ENCODE peak calls at places on chromosome 15, in eight cellular contexts. One of them, this sample, is unnamed.

GRCh38 chr15:92970656-92971055 is 70.5 kb downstream of the CHD2 start:
- DNase-seq in HCT116: no peak
- DNase-seq in endothelial cell of umbilical vein: no peak
- DNase-seq in H1: no peak
- DNase-seq in A549: no peak
- DNase-seq in GM12878: no peak
- DNase-seq in K562: no peak
- DNase-seq in HepG2: no peak
- DNase-seq in this sample: no peak

GRCh38 chr15:78216276-78217229 is 17.8 kb downstream of the ACSBG1 start:
- DNase-seq in GM12878: no peak
- DNase-seq in A549: peak
- DNase-seq in H1: no peak
- DNase-seq in endothelial cell of umbilical vein: no peak
- DNase-seq in HCT116: no peak
- DNase-seq in K562: no peak
- DNase-seq in HepG2: no peak
- DNase-seq in this sample: no peak

GRCh38 chr15:62250978-62251377 is 85.9 kb upstream of the C2CD4B start:
- DNase-seq in A549: no peak
- DNase-seq in K562: no peak
- DNase-seq in HepG2: no peak
- DNase-seq in HCT116: no peak
- DNase-seq in H1: no peak
- DNase-seq in GM12878: no peak
- DNase-seq in endothelial cell of umbilical vein: no peak
- DNase-seq in this sample: no peak

GRCh38 chr15:42692536-42692935 is 44.4 kb downstream of the CDAN1 start:
- DNase-seq in HepG2: no peak
- DNase-seq in H1: no peak
- DNase-seq in HCT116: no peak
- DNase-seq in K562: no peak
- DNase-seq in endothelial cell of umbilical vein: no peak
- DNase-seq in A549: no peak
- DNase-seq in GM12878: no peak
- DNase-seq in this sample: no peak

GRCh38 chr15:35665855-35666536 is 120.0 kb upstream of the DPH6 start:
- DNase-seq in endothelial cell of umbilical vein: peak
- DNase-seq in A549: no peak
- DNase-seq in K562: no peak
- DNase-seq in H1: no peak
- DNase-seq in HepG2: no peak
- DNase-seq in GM12878: no peak
- DNase-seq in HCT116: no peak
- DNase-seq in this sample: no peak

GRCh38 chr15:88396382-88396781 is 70.8 kb downstream of the MRPL46 start:
- DNase-seq in H1: no peak
- DNase-seq in GM12878: no peak
- DNase-seq in HepG2: no peak
- DNase-seq in HCT116: no peak
- DNase-seq in K562: no peak
- DNase-seq in A549: no peak
- DNase-seq in endothelial cell of umbilical vein: no peak
- DNase-seq in this sample: peak

GRCh38 chr15:90994059-90994416 is 297 bp downstream of the PRC1 start:
- DNase-seq in HCT116: no peak
- DNase-seq in H1: no peak
- DNase-seq in A549: no peak
- DNase-seq in endothelial cell of umbilical vein: no peak
- DNase-seq in HepG2: no peak
- DNase-seq in GM12878: no peak
- DNase-seq in K562: peak
- DNase-seq in this sample: no peak

GRCh38 chr15:51046799-51047449 is 47.8 kb downstream of the TNFAIP8L3 start:
- DNase-seq in HCT116: no peak
- DNase-seq in endothelial cell of umbilical vein: peak
- DNase-seq in K562: no peak
- DNase-seq in H1: no peak
- DNase-seq in GM12878: no peak
- DNase-seq in HepG2: peak
- DNase-seq in A549: no peak
- DNase-seq in this sample: no peak

GRCh38 chr15:88788816-88789215 is 14.4 kb upstream of the ACAN start:
- DNase-seq in A549: no peak
- DNase-seq in K562: no peak
- DNase-seq in H1: peak
- DNase-seq in GM12878: no peak
- DNase-seq in HepG2: no peak
- DNase-seq in endothelial cell of umbilical vein: no peak
- DNase-seq in HCT116: no peak
- DNase-seq in this sample: no peak

GRCh38 chr15:41933771-41934170 is 38.6 kb downstream of the EHD4 start:
- DNase-seq in HepG2: no peak
- DNase-seq in H1: no peak
- DNase-seq in K562: no peak
- DNase-seq in GM12878: no peak
- DNase-seq in endothelial cell of umbilical vein: peak
- DNase-seq in A549: no peak
- DNase-seq in HCT116: peak
- DNase-seq in this sample: no peak

GRCh38 chr15:68997050-68997449 is 17.4 kb upstream of the NOX5 start:
- DNase-seq in K562: no peak
- DNase-seq in endothelial cell of umbilical vein: no peak
- DNase-seq in A549: no peak
- DNase-seq in HCT116: no peak
- DNase-seq in H1: no peak
- DNase-seq in HepG2: no peak
- DNase-seq in GM12878: no peak
- DNase-seq in this sample: no peak

GRCh38 chr15:74203914-74204431 is 1.4 kb upstream of the STRA6 start:
- DNase-seq in endothelial cell of umbilical vein: no peak
- DNase-seq in H1: no peak
- DNase-seq in GM12878: no peak
- DNase-seq in HepG2: no peak
- DNase-seq in K562: no peak
- DNase-seq in HCT116: no peak
- DNase-seq in A549: no peak
- DNase-seq in this sample: no peak

GRCh38 chr15:101104186-101104585 is 147.7 kb downstream of the CHSY1 start:
- DNase-seq in GM12878: no peak
- DNase-seq in HepG2: no peak
- DNase-seq in K562: no peak
- DNase-seq in HCT116: no peak
- DNase-seq in A549: no peak
- DNase-seq in H1: no peak
- DNase-seq in endothelial cell of umbilical vein: no peak
- DNase-seq in this sample: no peak

GRCh38 chr15:67955256-67955655 is 98.9 kb upstream of the PIAS1 start:
- DNase-seq in HCT116: no peak
- DNase-seq in endothelial cell of umbilical vein: no peak
- DNase-seq in H1: no peak
- DNase-seq in GM12878: no peak
- DNase-seq in HepG2: no peak
- DNase-seq in K562: no peak
- DNase-seq in A549: no peak
- DNase-seq in this sample: peak

GRCh38 chr15:65377105-65377975 is 462 bp downstream of the IGDCC3 start:
- DNase-seq in endothelial cell of umbilical vein: peak
- DNase-seq in HepG2: no peak
- DNase-seq in A549: peak
- DNase-seq in H1: peak
- DNase-seq in K562: no peak
- DNase-seq in GM12878: no peak
- DNase-seq in HCT116: no peak
- DNase-seq in this sample: peak

DNA sequence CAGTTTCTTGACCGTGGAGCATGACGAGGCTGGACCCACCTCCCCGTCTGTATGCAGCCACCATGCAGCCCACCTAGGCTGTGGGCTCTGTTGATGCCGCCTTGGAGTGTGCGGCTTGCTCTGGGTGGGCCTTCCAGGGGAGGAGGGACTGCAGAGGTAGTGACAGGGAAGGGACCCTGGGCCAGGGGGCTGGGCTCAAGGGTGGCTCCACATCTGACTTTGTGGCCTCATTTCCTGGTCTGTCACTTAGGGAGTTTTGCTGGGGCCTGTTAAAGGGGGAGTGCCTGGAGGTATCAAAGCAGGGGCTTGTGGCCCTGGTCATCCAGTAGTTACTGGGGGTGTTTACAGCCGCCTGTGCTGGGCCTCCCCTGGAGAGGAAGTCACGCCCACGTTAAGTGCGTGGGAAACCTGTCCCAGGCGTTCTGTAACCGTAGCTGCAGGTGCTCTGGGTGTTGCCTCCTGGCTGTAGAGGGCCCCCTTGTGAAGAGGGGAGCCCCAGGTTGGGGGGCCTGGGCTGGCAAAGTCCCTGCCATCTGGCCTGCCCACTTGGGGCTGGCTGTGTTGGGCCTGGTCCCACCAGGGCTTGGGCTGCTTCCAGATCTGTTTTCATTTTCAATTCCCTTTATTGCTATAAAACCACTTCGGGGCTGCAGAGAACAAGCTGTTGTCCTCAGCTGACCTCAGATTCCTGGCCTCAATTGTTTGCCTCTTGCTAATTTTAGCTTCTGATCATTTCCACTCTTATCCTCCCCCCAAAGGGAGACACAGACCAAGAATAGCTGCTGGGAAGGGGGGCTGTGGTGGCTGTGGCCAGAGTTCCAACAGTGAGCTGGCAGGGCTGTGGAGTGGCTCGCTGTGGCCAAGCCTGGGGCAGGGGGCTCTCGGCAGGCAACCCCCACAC is 26.5 kb downstream of the KLF13 start:
- DNase-seq in GM12878: peak
- DNase-seq in A549: no peak
- DNase-seq in endothelial cell of umbilical vein: peak
- DNase-seq in HCT116: no peak
- DNase-seq in K562: peak
- DNase-seq in H1: no peak
- DNase-seq in HepG2: no peak
- DNase-seq in this sample: peak
- TF ChIP-seq CTCF in GM12878: peak
- TF ChIP-seq CTCF in A549: no peak
- TF ChIP-seq CTCF in endothelial cell of umbilical vein: no peak
- TF ChIP-seq CTCF in HCT116: no peak
- TF ChIP-seq CTCF in K562: no peak
- TF ChIP-seq CTCF in H1: no peak
- TF ChIP-seq CTCF in HepG2: no peak
- TF ChIP-seq CTCF in this sample: no peak

DNA sequence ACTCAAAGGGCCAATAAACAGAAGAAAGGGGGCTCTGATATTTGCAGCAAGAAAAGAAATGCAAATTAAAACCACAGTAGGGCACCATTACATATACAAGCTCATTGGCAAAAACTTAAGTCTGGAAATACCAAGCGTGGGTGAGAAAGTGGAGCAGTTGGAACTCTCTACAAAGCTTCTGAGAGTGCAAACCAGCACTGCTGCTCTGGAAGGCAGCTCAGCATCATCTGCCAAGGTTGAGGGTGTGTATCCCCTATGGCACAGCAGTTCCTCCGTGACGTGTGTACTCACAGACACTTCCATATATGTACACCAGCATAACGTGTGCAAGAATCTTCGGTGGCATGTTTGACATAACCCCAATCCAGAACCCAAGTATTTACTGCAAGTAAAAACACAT is 271.0 kb upstream of the ATP10A start:
- DNase-seq in endothelial cell of umbilical vein: no peak
- DNase-seq in A549: no peak
- DNase-seq in H1: no peak
- DNase-seq in HepG2: no peak
- DNase-seq in GM12878: no peak
- DNase-seq in K562: no peak
- DNase-seq in HCT116: no peak
- DNase-seq in this sample: no peak
- TF ChIP-seq POLR2A in endothelial cell of umbilical vein: no peak
- TF ChIP-seq POLR2A in A549: no peak
- TF ChIP-seq POLR2A in H1: no peak
- TF ChIP-seq POLR2A in HepG2: no peak
- TF ChIP-seq POLR2A in GM12878: no peak
- TF ChIP-seq POLR2A in K562: no peak
- TF ChIP-seq POLR2A in HCT116: no peak
- TF ChIP-seq POLR2A in this sample: no peak

GRCh38 chr15:61008915-61009314 is 220.2 kb downstream of the RORA start:
- DNase-seq in GM12878: no peak
- DNase-seq in HCT116: no peak
- DNase-seq in endothelial cell of umbilical vein: no peak
- DNase-seq in K562: no peak
- DNase-seq in HepG2: no peak
- DNase-seq in H1: no peak
- DNase-seq in A549: no peak
- DNase-seq in this sample: no peak

GRCh38 chr15:61013146-61013545 is 216.0 kb downstream of the RORA start:
- DNase-seq in HepG2: no peak
- DNase-seq in A549: no peak
- DNase-seq in GM12878: no peak
- DNase-seq in H1: no peak
- DNase-seq in endothelial cell of umbilical vein: no peak
- DNase-seq in HCT116: no peak
- DNase-seq in K562: no peak
- DNase-seq in this sample: no peak

GRCh38 chr15:61016087-61016486 is 213.0 kb downstream of the RORA start:
- DNase-seq in A549: no peak
- DNase-seq in GM12878: no peak
- DNase-seq in K562: no peak
- DNase-seq in endothelial cell of umbilical vein: no peak
- DNase-seq in H1: no peak
- DNase-seq in HCT116: no peak
- DNase-seq in HepG2: no peak
- DNase-seq in this sample: no peak

DNA sequence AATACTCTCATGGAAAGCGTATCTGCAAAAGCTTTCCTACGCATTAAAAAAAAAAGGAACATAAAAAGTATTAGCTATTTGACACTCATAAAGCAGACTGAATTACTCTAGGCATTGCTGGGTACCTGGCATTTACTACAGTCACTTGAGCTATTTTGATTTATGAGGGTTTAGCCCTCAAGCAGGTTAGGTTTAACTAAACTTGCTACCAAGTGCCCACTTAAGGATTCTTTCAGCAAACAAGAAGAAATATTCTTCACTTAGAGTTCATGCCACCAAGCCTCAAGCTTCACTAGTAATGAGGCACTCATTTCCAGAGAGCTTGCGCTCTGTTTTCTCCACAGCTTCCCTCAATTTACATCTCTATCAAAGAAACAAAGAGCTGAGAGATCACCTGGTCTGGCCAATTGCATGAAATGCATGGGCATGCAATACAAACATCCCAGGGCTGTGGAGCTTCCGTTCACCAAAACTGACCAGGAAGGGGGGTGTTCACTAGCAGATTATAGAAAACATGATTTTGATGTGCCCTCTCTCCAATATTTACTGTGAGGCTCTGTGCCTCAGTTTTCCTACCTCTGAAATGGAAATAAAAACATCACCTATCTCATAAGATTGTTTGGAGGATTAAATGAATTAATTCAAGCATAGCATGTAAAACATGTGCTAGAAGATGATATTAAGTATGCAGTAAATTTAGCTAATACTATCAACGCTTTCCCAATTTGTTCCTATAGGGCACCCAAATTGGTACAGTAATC is 217.3 kb downstream of the RORA start:
- DNase-seq in H1: no peak
- DNase-seq in HCT116: no peak
- DNase-seq in endothelial cell of umbilical vein: no peak
- DNase-seq in K562: no peak
- DNase-seq in GM12878: no peak
- DNase-seq in HepG2: no peak
- DNase-seq in A549: no peak
- DNase-seq in this sample: no peak
- TF ChIP-seq MAX in H1: peak
- TF ChIP-seq MAX in HCT116: no peak
- TF ChIP-seq MAX in endothelial cell of umbilical vein: no peak
- TF ChIP-seq MAX in K562: no peak
- TF ChIP-seq MAX in GM12878: no peak
- TF ChIP-seq MAX in HepG2: no peak
- TF ChIP-seq MAX in A549: no peak
- TF ChIP-seq MAX in this sample: no peak

GRCh38 chr15:70033109-70033508 is 64.6 kb downstream of the TLE3 start:
- DNase-seq in H1: no peak
- DNase-seq in endothelial cell of umbilical vein: no peak
- DNase-seq in K562: no peak
- DNase-seq in GM12878: no peak
- DNase-seq in HepG2: no peak
- DNase-seq in HCT116: no peak
- DNase-seq in A549: no peak
- DNase-seq in this sample: no peak
- TF ChIP-seq CTCF in H1: no peak
- TF ChIP-seq CTCF in endothelial cell of umbilical vein: no peak
- TF ChIP-seq CTCF in K562: no peak
- TF ChIP-seq CTCF in GM12878: no peak
- TF ChIP-seq CTCF in HepG2: no peak
- TF ChIP-seq CTCF in HCT116: no peak
- TF ChIP-seq CTCF in A549: no peak
- TF ChIP-seq CTCF in this sample: no peak

This sample was measured in NB4.